ENCODE peak calls at places on chromosomes 3 and 15, in eight cellular contexts. C is anterior cingulate cortex; X is stimulated activated CD4-positive, alpha-beta T cell treated with anti-CD3 and anti-CD28 coated beads, Interleukin-1b, Interleukin-23, amount 100 ng/mL, for 24 hours; B is ureter; G is Kasumi-1; K is CD8-positive, alpha-beta memory T cell; R is HTR-8/SVneo; S is stimulated activated CD8-positive, alpha-beta memory T cell treated with anti-CD3 and anti-CD28 coated beads, Interleukin-4, amount 100 ng/mL, for 24 hours. Z is an unnamed sample.

GRCh38 chr3:124629492-124629891 is 100.8 kb upstream of the UMPS start:
- DNase-seq in C (no peak), X (no peak), B (no peak), G (no peak), K (no peak), R (no peak), S (no peak), Z (no peak)

GRCh38 chr3:45178131-45179023 is 32.2 kb upstream of the CDCP1 start:
- DNase-seq in C (no peak), X (no peak), B (no peak), G (no peak), K (no peak), R (peak), S (no peak), Z (no peak)

GRCh38 chr3:9944271-9944670 is 7.9 kb downstream of the PRRT3 start:
- DNase-seq in C (peak), X (no peak), B (no peak), G (no peak), K (no peak), R (no peak), S (no peak), Z (no peak)

GRCh38 chr3:150760431-150761200 is 2.4 kb downstream of the SIAH2 start:
- DNase-seq in C (no peak), X (no peak), B (no peak), G (no peak), K (peak), R (no peak), S (no peak), Z (peak)

GRCh38 chr3:135694142-135694541 is 271.4 kb upstream of the PPP2R3A start:
- DNase-seq in C (no peak), X (no peak), B (no peak), G (no peak), K (no peak), R (no peak), S (no peak), Z (no peak)

GRCh38 chr3:195746346-195746745 is 25.6 kb downstream of the MUC20 start:
- DNase-seq in C (no peak), X (no peak), B (no peak), G (no peak), K (no peak), R (no peak), S (no peak), Z (no peak)

GRCh38 chr3:15284121-15284889 is 48.1 kb downstream of the SH3BP5 start:
- DNase-seq in C (no peak), X (no peak), B (no peak), G (no peak), K (no peak), R (no peak), S (no peak), Z (no peak)

GRCh38 chr3:117193390-117193789 is 483.8 kb downstream of the TUSC7 start:
- DNase-seq in C (no peak), X (no peak), B (no peak), G (peak), K (no peak), R (no peak), S (no peak), Z (peak)

GRCh38 chr3:135927170-135927569 is 38.4 kb upstream of the PPP2R3A start:
- DNase-seq in C (no peak), X (no peak), B (no peak), G (peak), K (no peak), R (peak), S (no peak), Z (no peak)

GRCh38 chr3:5122741-5123706 is 932 bp downstream of the ARL8B start:
- DNase-seq in C (peak), X (no peak), B (no peak), G (peak), K (no peak), R (no peak), S (no peak), Z (peak)

GRCh38 chr3:160220038-160220437 is 5.2 kb upstream of the C3orf80 start:
- DNase-seq in C (no peak), X (no peak), B (no peak), G (no peak), K (no peak), R (no peak), S (no peak), Z (no peak)

GRCh38 chr15:64507293-64507802 is 47.0 kb downstream of the ZNF609 start:
- DNase-seq in C (peak), X (peak), B (peak), G (peak), K (peak), R (no peak), S (peak), Z (peak)

GRCh38 chr3:177521305-177521704 is 324.0 kb upstream of the TBL1XR1 start:
- DNase-seq in C (no peak), X (no peak), B (peak), G (no peak), K (no peak), R (no peak), S (no peak), Z (no peak)

GRCh38 chr15:71314956-71315537 is 199.8 kb downstream of the THSD4 start:
- DNase-seq in C (no peak), X (no peak), B (no peak), G (no peak), K (no peak), R (no peak), S (no peak), Z (no peak)

GRCh38 chr3:16309558-16309957 is 44.5 kb downstream of the OXNAD1 start:
- DNase-seq in C (no peak), X (no peak), B (no peak), G (peak), K (peak), R (peak), S (peak), Z (no peak)

GRCh38 chr3:117681619-117682018 is 972.0 kb downstream of the TUSC7 start:
- DNase-seq in C (no peak), X (no peak), B (no peak), G (no peak), K (no peak), R (no peak), S (no peak), Z (no peak)

GRCh38 chr3:45666729-45667440 is 22.3 kb upstream of the SACM1L start:
- DNase-seq in C (peak), X (no peak), B (no peak), G (no peak), K (no peak), R (no peak), S (no peak), Z (no peak)

GRCh38 chr15:85381850-85382751 is 1.7 kb downstream of the AKAP13 start:
- DNase-seq in C (no peak), X (no peak), B (no peak), G (no peak), K (no peak), R (no peak), S (no peak), Z (peak)

GRCh38 chr3:184344579-184345350 is 7.4 kb downstream of the FAM131A start:
- DNase-seq in C (no peak), X (no peak), B (no peak), G (no peak), K (no peak), R (no peak), S (no peak), Z (no peak)

GRCh38 chr3:57998366-57999283 is 9.6 kb upstream of the FLNB start:
- DNase-seq in C (no peak), X (no peak), B (no peak), G (no peak), K (no peak), R (no peak), S (no peak), Z (peak)

GRCh38 chr3:29606416-29606815 is 325.5 kb downstream of the RBMS3 start:
- DNase-seq in C (no peak), X (no peak), B (no peak), G (no peak), K (no peak), R (no peak), S (no peak), Z (no peak)